ENCODE peak calls at places on chromosomes 11 and 22, in seven cellular contexts. Y, T, R, L, F, X and H are unnamed samples.

GRCh38 chr11:2092956-2093412 is 46.2 kb downstream of the IGF2 start:
- DNase-seq in F (no peak), L (peak), T (peak), R (peak), X (peak), Y (peak), H (no peak)

GRCh38 chr11:126337121-126337471 is 18.4 kb upstream of the ST3GAL4 start:
- DNase-seq in L (no peak), R (no peak), F (no peak), X (no peak), Y (no peak), T (no peak), H (no peak)

GRCh38 chr22:47043835-47044721 is 281.6 kb downstream of the TBC1D22A start:
- DNase-seq in R (peak), T (peak), L (peak), F (no peak), X (no peak), Y (no peak), H (no peak)

GRCh38 chr22:24400726-24401596 is 26.4 kb upstream of the ADORA2A start:
- DNase-seq in Y (no peak), L (peak), F (no peak), T (no peak), R (no peak), X (no peak), H (no peak)

GRCh38 chr11:78460468-78460867 is 42.8 kb upstream of the GAB2 start:
- DNase-seq in T (peak), X (no peak), Y (no peak), L (peak), F (no peak), R (no peak), H (peak)

GRCh38 chr11:66107600-66108151 is 37.6 kb downstream of the PACS1 start:
- DNase-seq in Y (no peak), R (no peak), X (no peak), F (no peak), L (no peak), T (no peak), H (no peak)

GRCh38 chr22:31872209-31872608 is 72.1 kb upstream of the YWHAH start:
- DNase-seq in F (no peak), L (no peak), T (no peak), X (no peak), R (no peak), Y (no peak), H (no peak)

GRCh38 chr11:67276821-67277230 is 10.6 kb downstream of the GRK2 start:
- DNase-seq in Y (peak), R (no peak), T (no peak), F (no peak), L (peak), X (peak), H (peak)